ENCODE peak calls at places on chromosomes 11 and 22, in nine cellular contexts. I is ELF-1, G is NCI-H1436 treated with DMSO at 0.1 percent for 48 hours, O is neural progenitor cell, J is pons, E is AG04449, T is fibroblast of gingiva, F is AG10803, Z is Kasumi-1. N is an unnamed sample.

GRCh38 chr22:28977481-28977971 is 84.1 kb downstream of the C22orf31 start:
- DNase-seq in F (no peak), Z (no peak), J (no peak), O (no peak), E (no peak), T (peak), G (no peak), I (no peak), N (no peak)

GRCh38 chr22:48890693-48891554 is 936.7 kb downstream of the BRD1 start:
- DNase-seq in O (no peak), I (no peak), E (no peak), F (no peak), J (no peak), T (no peak), G (no peak), Z (no peak), N (no peak)

GRCh38 chr22:40031766-40032470 is 37.2 kb downstream of the FAM83F start:
- DNase-seq in G (no peak), O (no peak), T (peak), J (no peak), F (peak), Z (no peak), I (no peak), E (no peak), N (no peak)

GRCh38 chr11:75237050-75237449 is 3.5 kb upstream of the TPBGL start:
- DNase-seq in T (no peak), E (no peak), Z (no peak), I (no peak), F (no peak), J (no peak), G (no peak), O (no peak), N (no peak)

GRCh38 chr11:13207665-13208594 is 69.7 kb upstream of the BMAL1 start:
- DNase-seq in Z (peak), I (peak), O (no peak), E (peak), G (no peak), T (peak), J (peak), F (peak), N (no peak)

GRCh38 chr22:42581762-42582716 is 28.3 kb downstream of the SERHL2 start:
- DNase-seq in G (no peak), O (peak), E (no peak), I (peak), J (peak), Z (peak), F (peak), T (peak), N (peak)

GRCh38 chr22:30202531-30203006 is 44.0 kb downstream of the LIF start:
- DNase-seq in J (no peak), I (peak), F (peak), O (peak), Z (no peak), T (peak), E (peak), G (no peak), N (peak)

GRCh38 chr22:20568502-20569058 is 61.2 kb downstream of the MED15 start:
- DNase-seq in T (no peak), Z (no peak), O (no peak), G (no peak), E (no peak), J (no peak), I (no peak), F (no peak), N (no peak)

GRCh38 chr11:63909621-63910506 is 7.1 kb downstream of the RCOR2 start:
- DNase-seq in Z (no peak), T (no peak), O (peak), E (no peak), J (no peak), I (peak), G (no peak), F (no peak), N (peak)

GRCh38 chr22:39214383-39215069 is 30.3 kb downstream of the PDGFB start:
- DNase-seq in Z (no peak), T (no peak), E (no peak), J (no peak), O (peak), F (no peak), I (peak), G (no peak), N (no peak)

GRCh38 chr11:64000740-64001514 is 14.7 kb downstream of the OTUB1 start:
- DNase-seq in T (no peak), I (no peak), E (no peak), Z (no peak), J (no peak), O (peak), G (no peak), F (no peak), N (no peak)

GRCh38 chr11:60887531-60887930 is 18.9 kb downstream of the PRPF19 start:
- DNase-seq in O (peak), E (no peak), G (no peak), J (peak), Z (peak), I (peak), F (peak), T (peak), N (peak)

GRCh38 chr11:1120532-1121342 is 37.0 kb upstream of the MUC5AC start:
- DNase-seq in G (no peak), T (no peak), I (no peak), O (no peak), Z (no peak), F (no peak), E (no peak), J (no peak), N (no peak)

GRCh38 chr11:35083181-35084061 is 55.5 kb upstream of the CD44 start:
- DNase-seq in Z (peak), G (no peak), F (peak), E (peak), T (peak), J (peak), O (peak), I (peak), N (no peak)

GRCh38 chr11:125335101-125335500 is 161.0 kb downstream of the FEZ1 start:
- DNase-seq in T (no peak), O (no peak), E (no peak), F (no peak), G (no peak), J (no peak), I (no peak), Z (no peak), N (no peak)